ENCODE peak calls at places on chromosomes 4 and X, in seven cellular contexts. M is cardiac muscle cell, F is adrenal gland, T is right lobe of liver, Q is testis, R is OCI-LY7, G is body of pancreas. U is an unnamed sample. For H3K4me1 and H3K36me3, the result is how much of the 10 kb centered on the place peaks cover.

GRCh38 chr4:64588507-64588906 is 179.3 kb upstream of the TECRL start:
- DNase-seq in M (no peak), F (no peak), T (no peak), Q (no peak), R (no peak), G (no peak), U (no peak)

GRCh38 chr4:74794341-74794801 is at the start of gene BTC:
- DNase-seq in M (peak), F (peak), T (peak), Q (peak), R (no peak), G (peak), U (no peak)

GRCh38 chr4:174669278-174669677 is 147.0 kb upstream of the HPGD start:
- DNase-seq in M (no peak), F (peak), T (no peak), Q (no peak), R (no peak), G (no peak), U (no peak)

GRCh38 chr4:151417164-151417571 is 8.2 kb downstream of the FHIP1A start:
- DNase-seq in M (no peak), F (no peak), T (no peak), Q (no peak), R (no peak), G (no peak), U (no peak)

GRCh38 chrX:107574711-107575110 is 53.6 kb upstream of the PRPS1 start:
- DNase-seq in M (no peak), F (no peak), T (no peak), Q (no peak), R (no peak), G (no peak), U (no peak)

GRCh38 chrX:149487292-149487691 is 17.8 kb downstream of the IDS start:
- DNase-seq in M (no peak), F (no peak), T (no peak), Q (no peak), R (peak), G (no peak), U (no peak)

GRCh38 chr4:15882675-15883086 is 55.9 kb downstream of the FGFBP1 start:
- DNase-seq in M (peak), F (peak), T (no peak), Q (peak), R (peak), G (peak), U (peak)

GRCh38 chr4:118278473-118279274 is 74.1 kb downstream of the PRSS12 start:
- DNase-seq in M (peak), F (peak), T (peak), Q (peak), R (peak), G (peak), U (peak)

GRCh38 chr4:12926189-12927066 is 557.7 kb downstream of the RAB28 start:
- DNase-seq in M (peak), F (no peak), T (no peak), Q (no peak), R (no peak), G (no peak), U (no peak)

GRCh38 chrX:118633530-118633929 is 93.9 kb upstream of the IL13RA1 start:
- DNase-seq in M (no peak), F (no peak), T (no peak), Q (no peak), R (no peak), G (no peak), U (no peak)

GRCh38 chrX:99271641-99272040 is 1138.4 kb downstream of the PCDH19 start:
- DNase-seq in M (no peak), F (no peak), T (no peak), Q (no peak), R (no peak), G (no peak), U (no peak)

GRCh38 chr4:26530094-26530493 is 39.8 kb upstream of the CCKAR start:
- DNase-seq in M (no peak), F (no peak), T (no peak), Q (no peak), R (no peak), G (no peak), U (no peak)

GRCh38 chr4:107035711-107036601 is at the start of gene DKK2:
- DNase-seq in M (peak), F (no peak), T (no peak), Q (no peak), R (no peak), G (peak), U (no peak)

GRCh38 chrX:49910344-49910743 is 12.1 kb upstream of the CLCN5 start:
- DNase-seq in M (no peak), F (no peak), T (no peak), Q (no peak), R (no peak), G (no peak), U (no peak)

GRCh38 chr4:38610844-38611550 is 53.0 kb upstream of the KLF3 start:
- DNase-seq in M (no peak), F (no peak), T (no peak), Q (no peak), R (no peak), G (peak), U (no peak)

GRCh38 chr4:129342820-129343219 is 246.9 kb downstream of the C4orf33 start:
- DNase-seq in M (no peak), F (no peak), T (no peak), Q (no peak), R (no peak), G (no peak), U (no peak)

GRCh38 chr4:126807132-126807531 is 825.6 kb upstream of the INTU start:
- DNase-seq in M (peak), F (no peak), T (no peak), Q (no peak), R (no peak), G (no peak), U (no peak)

GRCh38 chrX:81120270-81120935 is 81.3 kb downstream of the HMGN5 start:
- DNase-seq in M (peak), F (no peak), T (no peak), Q (no peak), R (peak), G (no peak), U (no peak)

GRCh38 chr4:121785479-121785878 is 15.6 kb upstream of the EXOSC9 start:
- DNase-seq in M (no peak), F (no peak), T (no peak), Q (no peak), R (no peak), G (no peak), U (no peak)

GRCh38 chrX:145848451-145848850 is 30.8 kb downstream of the SLITRK2 start:
- DNase-seq in M (no peak), F (no peak), T (no peak), Q (no peak), R (no peak), G (no peak), U (no peak)

GRCh38 chr4:127141857-127142256 is 490.9 kb upstream of the INTU start:
- DNase-seq in M (no peak), F (no peak), T (no peak), Q (no peak), R (no peak), G (no peak), U (no peak)

GRCh38 chrX:71542411-71542810 is 9.5 kb downstream of the OGT start:
- DNase-seq in M (no peak), F (no peak), T (no peak), Q (no peak), R (no peak), G (no peak), U (no peak)

GRCh38 chr4:108620933-108621905 is 843 bp downstream of the RPL34 start:
- DNase-seq in M (no peak), F (no peak), T (no peak), Q (no peak), R (peak), G (no peak), U (no peak)

GRCh38 chrX:13307041-13307440 is 12.8 kb downstream of the ATXN3L start:
- DNase-seq in M (no peak), F (no peak), T (no peak), Q (no peak), R (no peak), G (no peak), U (no peak)

GRCh38 chrX:18643243-18643642 is 28.7 kb downstream of the RS1 start:
- DNase-seq in M (no peak), F (no peak), T (no peak), Q (no peak), R (no peak), G (no peak), U (no peak)

GRCh38 chrX:130055103-130055502 is 55.2 kb downstream of the ELF4 start:
- DNase-seq in M (no peak), F (no peak), T (no peak), Q (no peak), R (no peak), G (no peak), U (no peak)

GRCh38 chr4:151555151-151555945 is 146.4 kb downstream of the FHIP1A start:
- DNase-seq in M (no peak), F (no peak), T (no peak), Q (no peak), R (no peak), G (no peak), U (no peak)

GRCh38 chr4:130056286-130056685 is 960.3 kb downstream of the C4orf33 start:
- DNase-seq in M (no peak), F (no peak), T (no peak), Q (no peak), R (no peak), G (no peak), U (no peak)

GRCh38 chrX:40088803-40089540 is 8.8 kb downstream of the BCOR start:
- DNase-seq in M (no peak), F (no peak), T (peak), Q (no peak), R (no peak), G (no peak), U (no peak)

GRCh38 chr4:40927108-40927507 is 177.4 kb downstream of the NSUN7 start:
- DNase-seq in M (no peak), F (no peak), T (no peak), Q (no peak), R (no peak), G (no peak), U (no peak)

GRCh38 chr4:14783011-14783877 is 219.0 kb upstream of the CPEB2 start:
- DNase-seq in M (peak), F (no peak), T (no peak), Q (no peak), R (no peak), G (no peak), U (no peak)

GRCh38 chr4:176927664-176928063 is 134.9 kb upstream of the VEGFC start:
- DNase-seq in M (no peak), F (no peak), T (no peak), Q (no peak), R (no peak), G (no peak), U (no peak)

GRCh38 chrX:33053001-33053400 is 158.3 kb downstream of the DMD start:
- DNase-seq in M (no peak), F (no peak), T (no peak), Q (no peak), R (no peak), G (no peak), U (no peak)

GRCh38 chrX:20382518-20383291 is 116.0 kb upstream of the RPS6KA3 start:
- DNase-seq in M (peak), F (peak), T (no peak), Q (no peak), R (no peak), G (no peak), U (no peak)

GRCh38 chr4:54877006-54877405 is 219.2 kb downstream of the KIT start:
- DNase-seq in M (no peak), F (no peak), T (no peak), Q (no peak), R (no peak), G (no peak), U (no peak)

GRCh38 chr4:185149392-185149791 is 6.3 kb downstream of the SLC25A4 start:
- DNase-seq in M (peak), F (no peak), T (no peak), Q (no peak), R (no peak), G (no peak), U (no peak)

GRCh38 chr4:119103263-119103662 is 32.4 kb upstream of the MYOZ2 start:
- DNase-seq in M (no peak), F (no peak), T (no peak), Q (no peak), R (no peak), G (no peak), U (no peak)

GRCh38 chrX:131081772-131082755 is 23.9 kb downstream of the ARHGAP36 start:
- DNase-seq in M (no peak), F (no peak), T (no peak), Q (no peak), R (no peak), G (no peak), U (no peak)

GRCh38 chrX:71493111-71493613 is 39.7 kb upstream of the OGT start:
- DNase-seq in M (no peak), F (no peak), T (no peak), Q (peak), R (no peak), G (peak), U (no peak)

GRCh38 chrX:133989993-133990392 is 4.6 kb upstream of the GPC3 start:
- DNase-seq in M (no peak), F (no peak), T (no peak), Q (no peak), R (no peak), G (no peak), U (no peak)

GRCh38 chr4:57075353-57075752 is 34.8 kb downstream of the IGFBP7 start:
- DNase-seq in M (no peak), F (no peak), T (no peak), Q (no peak), R (no peak), G (no peak), U (no peak)

GRCh38 chr4:57071340-57071739 is 38.8 kb downstream of the IGFBP7 start:
- DNase-seq in M (no peak), F (no peak), T (no peak), Q (no peak), R (no peak), G (no peak), U (no peak)

GRCh38 chr4:57076646-57077045 is 33.5 kb downstream of the IGFBP7 start:
- DNase-seq in M (no peak), F (no peak), T (no peak), Q (no peak), R (no peak), G (no peak), U (no peak)

GRCh38 chr4:57074753-57075152 is 35.4 kb downstream of the IGFBP7 start:
- DNase-seq in M (no peak), F (no peak), T (no peak), Q (no peak), R (no peak), G (no peak), U (no peak)

DNA sequence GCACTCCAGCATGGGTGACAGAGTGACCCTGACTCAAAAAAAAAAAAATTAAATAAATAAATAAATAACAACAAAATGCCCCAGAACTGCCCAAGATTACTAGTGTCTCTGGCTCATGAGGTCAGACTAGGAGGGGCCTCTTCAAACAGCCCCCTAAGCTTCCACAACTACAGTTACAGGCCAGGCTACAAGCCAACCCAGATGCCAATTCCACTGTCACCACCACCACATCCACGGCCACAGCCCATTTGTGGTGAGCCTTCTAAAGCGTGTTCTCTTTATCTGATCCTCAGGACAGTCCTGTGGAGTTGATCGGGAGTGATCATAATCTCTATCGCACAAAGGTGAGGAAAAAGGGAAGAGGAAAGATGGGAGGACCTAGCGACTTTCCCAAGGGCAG is 36.6 kb downstream of the IGFBP7 start:
- DNase-seq in M (no peak), F (no peak), T (no peak), Q (no peak), R (no peak), G (no peak), U (no peak)
- H3K4me1 ChIP-seq in M (under half), F (under half), T (under half), Q (under half), R (under half), G (under half), U (under half)

GRCh38 chr4:7021355-7021754 is 21.8 kb upstream of the TADA2B start:
- DNase-seq in M (no peak), F (no peak), T (no peak), Q (no peak), R (no peak), G (no peak), U (no peak)
- H3K36me3 ChIP-seq in M (under half), F (half or more), T (under half), Q (under half), R (under half), G (under half), U (half or more)

DNA sequence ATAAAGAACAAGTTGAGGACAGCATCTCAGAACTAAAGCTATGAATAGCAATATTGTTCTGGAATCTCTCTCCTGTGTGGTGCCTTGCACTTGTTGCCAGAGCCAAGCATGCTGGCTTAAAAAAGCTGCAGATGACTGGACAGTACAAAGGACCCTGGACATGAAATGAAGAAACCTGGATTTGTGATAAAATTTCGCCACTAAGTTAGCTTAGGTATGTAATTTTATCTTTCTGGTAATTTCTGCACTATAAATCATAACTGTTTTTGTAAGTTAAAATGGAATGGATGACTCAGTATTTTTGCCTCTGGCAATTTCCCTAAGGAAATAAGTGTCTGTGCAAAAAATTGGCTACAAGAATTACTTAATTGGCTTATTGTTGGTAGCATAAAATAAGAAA is 317.2 kb downstream of the CAMK2D start:
- DNase-seq in M (peak), F (peak), T (no peak), Q (peak), R (no peak), G (no peak), U (no peak)
- H3K4me1 ChIP-seq in M (under half), F (under half), T (under half), Q (under half), R (under half), G (under half), U (under half)

GRCh38 chrX:123625477-123625876 is 107.4 kb downstream of the THOC2 start:
- DNase-seq in M (no peak), F (no peak), T (no peak), Q (no peak), R (no peak), G (no peak), U (no peak)

GRCh38 chrX:123626962-123627361 is 105.9 kb downstream of the THOC2 start:
- DNase-seq in M (no peak), F (no peak), T (no peak), Q (no peak), R (no peak), G (no peak), U (no peak)

GRCh38 chrX:123629502-123629901 is 103.3 kb downstream of the THOC2 start:
- DNase-seq in M (no peak), F (no peak), T (no peak), Q (no peak), R (no peak), G (no peak), U (no peak)

DNA sequence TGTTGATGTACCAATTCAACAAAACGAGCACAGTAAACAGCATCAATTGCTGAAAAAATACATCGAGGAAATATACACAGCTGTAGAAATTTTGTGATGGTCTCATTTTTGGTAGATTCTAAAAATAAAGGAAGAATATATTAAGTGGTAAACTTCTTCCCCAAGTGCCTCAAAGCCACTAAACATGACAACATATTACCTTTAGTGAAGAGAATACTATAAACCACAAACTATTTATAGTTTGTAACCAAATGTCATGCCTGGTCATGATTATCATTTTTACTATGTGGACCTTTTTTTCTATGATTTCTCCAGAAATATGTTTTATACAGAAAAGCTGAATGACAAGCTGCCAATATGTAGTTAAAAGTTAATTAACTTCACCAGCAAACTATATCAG is 106.9 kb downstream of the THOC2 start:
- DNase-seq in M (no peak), F (no peak), T (no peak), Q (no peak), R (no peak), G (no peak), U (no peak)
- H3K36me3 ChIP-seq in M (under half), F (under half), T (under half), Q (under half), R (half or more), G (under half), U (under half)

GRCh38 chr4:128311659-128312392 is 24.2 kb upstream of the PGRMC2 start:
- DNase-seq in M (no peak), F (no peak), T (no peak), Q (no peak), R (no peak), G (no peak), U (no peak)
- H3K4me1 ChIP-seq in M (under half), F (under half), T (under half), Q (under half), R (under half), G (half or more), U (under half)

U was measured in CD4-positive, alpha-beta memory T cell.